ENCODE peak calls at places on chromosomes 4 and X, in five cellular contexts. L is EL, S is GM06990, E is ureter, O is SIG-M5. N is an unnamed sample.

GRCh38 chr4:75172551-75172950 is 239.6 kb downstream of the PARM1 start:
- DNase-seq in L (no peak), S (peak), E (no peak), O (no peak), N (no peak)

GRCh38 chr4:176818531-176818930 is 25.8 kb upstream of the VEGFC start:
- DNase-seq in L (no peak), S (no peak), E (no peak), O (no peak), N (no peak)

GRCh38 chr4:8419222-8420041 is 21.1 kb downstream of the ACOX3 start:
- DNase-seq in L (peak), S (no peak), E (no peak), O (no peak), N (no peak)

GRCh38 chr4:86558799-86559198 is 35.3 kb upstream of the PTPN13 start:
- DNase-seq in L (no peak), S (no peak), E (no peak), O (no peak), N (no peak)

GRCh38 chr4:779555-779954 is 46.4 kb downstream of the CPLX1 start:
- DNase-seq in L (no peak), S (no peak), E (no peak), O (no peak), N (no peak)

GRCh38 chr4:147560632-147561031 is 56.6 kb upstream of the TMEM184C start:
- DNase-seq in L (peak), S (no peak), E (no peak), O (no peak), N (no peak)

GRCh38 chrX:103446665-103447302 is 70.4 kb downstream of the BEX3 start:
- DNase-seq in L (peak), S (no peak), E (no peak), O (no peak), N (no peak)

GRCh38 chr4:143356493-143356892 is 19.8 kb downstream of the GAB1 start:
- DNase-seq in L (no peak), S (no peak), E (no peak), O (no peak), N (no peak)

GRCh38 chrX:33357606-33358005 is 146.3 kb upstream of the DMD start:
- DNase-seq in L (no peak), S (no peak), E (no peak), O (no peak), N (no peak)

GRCh38 chr4:93031431-93032098 is 727.8 kb downstream of the GRID2 start:
- DNase-seq in L (no peak), S (no peak), E (no peak), O (no peak), N (no peak)

GRCh38 chrX:15143050-15143824 is 126.6 kb downstream of the ASB9 start:
- DNase-seq in L (peak), S (no peak), E (peak), O (no peak), N (no peak)

GRCh38 chr4:188971125-188971524 is 831.9 kb downstream of the TRIML1 start:
- DNase-seq in L (peak), S (no peak), E (no peak), O (no peak), N (no peak)

GRCh38 chr4:5712517-5712916 is 1.5 kb downstream of the EVC start:
- DNase-seq in L (peak), S (peak), E (no peak), O (no peak), N (no peak)

GRCh38 chrX:9267415-9267814 is 197.4 kb upstream of the TBL1X start:
- DNase-seq in L (no peak), S (no peak), E (no peak), O (no peak), N (no peak)

GRCh38 chr4:28947374-28947773 is 1772.8 kb upstream of the PCDH7 start:
- DNase-seq in L (no peak), S (no peak), E (no peak), O (no peak), N (no peak)

GRCh38 chr4:168787801-168788200 is 222.3 kb downstream of the CBR4 start:
- DNase-seq in L (no peak), S (no peak), E (no peak), O (no peak), N (no peak)

GRCh38 chr4:184529283-184529682 is 54.9 kb upstream of the IRF2 start:
- DNase-seq in L (peak), S (no peak), E (no peak), O (no peak), N (no peak)

GRCh38 chr4:120843840-120844527 is 78.5 kb downstream of the PRDM5 start:
- DNase-seq in L (no peak), S (no peak), E (no peak), O (no peak), N (no peak)

GRCh38 chr4:175827510-175827909 is 15.4 kb upstream of the GPM6A start:
- DNase-seq in L (no peak), S (no peak), E (no peak), O (no peak), N (no peak)

GRCh38 chrX:154517101-154517781 is 1.2 kb upstream of the FAM3A start:
- DNase-seq in L (no peak), S (no peak), E (no peak), O (no peak), N (no peak)

GRCh38 chr4:107780665-107781064 is 44.1 kb upstream of the SGMS2 start:
- DNase-seq in L (no peak), S (no peak), E (no peak), O (no peak), N (no peak)

GRCh38 chr4:3750334-3750733 is 15.9 kb upstream of the ADRA2C start:
- DNase-seq in L (no peak), S (no peak), E (no peak), O (no peak), N (no peak)

GRCh38 chr4:165326831-165327210 is 648 bp upstream of the MSMO1 start:
- DNase-seq in L (no peak), S (no peak), E (no peak), O (no peak), N (no peak)

GRCh38 chr4:26206981-26207380 is 113.8 kb upstream of the RBPJ start:
- DNase-seq in L (no peak), S (no peak), E (no peak), O (no peak), N (no peak)

GRCh38 chr4:8763966-8764901 is 107.4 kb downstream of the HMX1 start:
- DNase-seq in L (no peak), S (no peak), E (no peak), O (no peak), N (peak)

GRCh38 chr4:109414938-109415337 is 18.7 kb upstream of the SEC24B start:
- DNase-seq in L (no peak), S (no peak), E (no peak), O (no peak), N (no peak)

N was measured in mesenteric fat pad.